ENCODE peak calls at places on chromosome 14, in nine cellular contexts. G, X, E, H, K, N, M, J and Z are unnamed samples.

GRCh38 chr14:87975636-87976035 is 17.3 kb downstream of the GALC start:
- DNase-seq in E (no peak), K (no peak), H (no peak), X (no peak), G (no peak), N (no peak), M (no peak), J (no peak), Z (no peak)

GRCh38 chr14:32055175-32055574 is 21.9 kb upstream of the ARHGAP5 start:
- DNase-seq in K (no peak), X (no peak), N (no peak), H (no peak), J (no peak), E (no peak), G (no peak), M (no peak), Z (no peak)

GRCh38 chr14:99728231-99728920 is 44.3 kb downstream of the CYP46A1 start:
- DNase-seq in E (peak), M (no peak), H (no peak), J (no peak), G (no peak), K (peak), N (no peak), X (peak), Z (no peak)

GRCh38 chr14:66746316-66747006 is 238.5 kb downstream of the GPHN start:
- DNase-seq in J (no peak), X (no peak), H (peak), M (no peak), K (no peak), N (no peak), E (no peak), G (no peak), Z (no peak)

GRCh38 chr14:104981699-104982541 is 3.7 kb upstream of the CLBA1 start:
- DNase-seq in N (no peak), X (no peak), H (no peak), K (no peak), M (no peak), E (no peak), J (no peak), G (no peak), Z (no peak)

GRCh38 chr14:96464136-96464535 is 38.0 kb upstream of the PAPOLA start:
- DNase-seq in X (no peak), H (no peak), G (no peak), J (no peak), E (no peak), N (no peak), M (no peak), K (no peak), Z (no peak)

GRCh38 chr14:73863209-73863608 is 11.6 kb downstream of the PTGR2 start:
- DNase-seq in M (no peak), H (no peak), E (no peak), G (no peak), K (no peak), X (no peak), J (no peak), N (no peak), Z (no peak)

GRCh38 chr14:102826161-102826560 is 48.9 kb downstream of the TRAF3 start:
- DNase-seq in E (no peak), M (no peak), K (no peak), N (no peak), G (no peak), H (no peak), X (no peak), J (no peak), Z (no peak)

GRCh38 chr14:21287166-21287565 is 7.3 kb downstream of the RPGRIP1 start:
- DNase-seq in N (no peak), K (no peak), X (no peak), H (no peak), M (no peak), E (no peak), J (no peak), G (no peak), Z (no peak)

GRCh38 chr14:88168498-88169165 is 154.4 kb downstream of the KCNK10 start:
- DNase-seq in H (peak), J (peak), K (no peak), G (no peak), E (peak), N (peak), M (peak), X (peak), Z (peak)

GRCh38 chr14:102120888-102121287 is 18.8 kb upstream of the WDR20 start:
- DNase-seq in N (no peak), J (no peak), X (no peak), E (no peak), H (no peak), G (no peak), K (no peak), M (no peak), Z (no peak)